ENCODE peak calls at places on chromosome 11, in four cellular contexts. J is foreskin fibroblast, G is heart left ventricle, P is mesothelial cell of epicardium. I is an unnamed sample.

GRCh38 chr11:65650547-65651338 is 12.0 kb downstream of the RELA start:
- DNase-seq in J (no peak), G (peak; percentile 28), P (no peak), I (peak; percentile 91)

GRCh38 chr11:86637976-86638375 is 34.4 kb downstream of the ME3 start:
- DNase-seq in J (no peak), G (no peak), P (no peak), I (no peak)

GRCh38 chr11:110069158-110069737 is 23.9 kb upstream of the ZC3H12C start:
- DNase-seq in J (peak; percentile 98), G (peak; percentile 78), P (no peak), I (no peak)

GRCh38 chr11:76033699-76034098 is 172.6 kb downstream of the WNT11 start:
- DNase-seq in J (no peak), G (no peak), P (no peak), I (no peak)

GRCh38 chr11:60389279-60389910 is 6.9 kb upstream of the MS4A14 start:
- DNase-seq in J (no peak), G (no peak), P (no peak), I (no peak)

GRCh38 chr11:75249704-75250103 is 9.1 kb downstream of the TPBGL start:
- DNase-seq in J (no peak), G (peak; percentile 18), P (no peak), I (peak; percentile 13)

GRCh38 chr11:64834723-64835615 is 9.5 kb downstream of the CDC42BPG start:
- DNase-seq in J (no peak), G (no peak), P (no peak), I (no peak)

GRCh38 chr11:102564110-102564509 is 33.6 kb upstream of the MMP7 start:
- DNase-seq in J (peak; percentile 77), G (no peak), P (no peak), I (no peak)

GRCh38 chr11:43515090-43515489 is 156.4 kb downstream of the TTC17 start:
- DNase-seq in J (no peak), G (no peak), P (no peak), I (no peak)

GRCh38 chr11:43269229-43269928 is 42.4 kb upstream of the API5 start:
- DNase-seq in J (no peak), G (peak; percentile 47), P (no peak), I (no peak)

GRCh38 chr11:88183233-88183632 is 8.0 kb upstream of the RAB38 start:
- DNase-seq in J (no peak), G (no peak), P (no peak), I (no peak)

GRCh38 chr11:31711137-31711536 is 100.0 kb downstream of the PAX6 start:
- DNase-seq in J (no peak), G (no peak), P (no peak), I (no peak)

GRCh38 chr11:122025757-122026156 is 90.3 kb downstream of the BLID start:
- DNase-seq in J (no peak), G (no peak), P (no peak), I (no peak)

GRCh38 chr11:120467627-120468026 is 43.9 kb upstream of the GRIK4 start:
- DNase-seq in J (no peak), G (no peak), P (no peak), I (no peak)

GRCh38 chr11:27701262-27702105 is 1.2 kb upstream of the BDNF start:
- DNase-seq in J (peak; percentile 82), G (peak; percentile 57), P (no peak), I (no peak)
- TF ChIP-seq CTCF in J (peak; percentile 25), G (peak; percentile 30), P (peak; percentile 26), I (peak; percentile 71)

DNA sequence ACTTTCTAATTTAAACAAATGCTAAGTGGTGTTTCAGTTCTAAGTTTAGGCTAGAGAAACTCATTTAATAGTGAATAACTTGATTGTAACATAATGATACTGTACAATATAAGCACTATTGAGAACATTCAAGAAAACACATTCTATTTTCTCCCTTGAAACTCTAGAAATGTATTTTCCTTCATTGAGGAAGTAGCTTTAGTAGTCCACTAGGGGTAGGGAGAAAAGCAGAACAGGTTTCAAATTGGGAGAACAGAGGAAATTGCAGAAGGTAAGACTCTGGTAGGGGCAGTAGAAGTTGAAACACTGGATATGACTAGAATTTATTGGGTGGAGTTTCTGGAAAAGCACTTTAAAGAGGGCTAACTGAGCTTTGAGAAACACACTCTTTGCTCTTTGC is 31.6 kb upstream of the MPPED2 start:
- DNase-seq in J (no peak), G (no peak), P (no peak), I (no peak)
- TF ChIP-seq CTCF in J (no peak), G (no peak), P (no peak), I (peak; percentile 16)

DNA sequence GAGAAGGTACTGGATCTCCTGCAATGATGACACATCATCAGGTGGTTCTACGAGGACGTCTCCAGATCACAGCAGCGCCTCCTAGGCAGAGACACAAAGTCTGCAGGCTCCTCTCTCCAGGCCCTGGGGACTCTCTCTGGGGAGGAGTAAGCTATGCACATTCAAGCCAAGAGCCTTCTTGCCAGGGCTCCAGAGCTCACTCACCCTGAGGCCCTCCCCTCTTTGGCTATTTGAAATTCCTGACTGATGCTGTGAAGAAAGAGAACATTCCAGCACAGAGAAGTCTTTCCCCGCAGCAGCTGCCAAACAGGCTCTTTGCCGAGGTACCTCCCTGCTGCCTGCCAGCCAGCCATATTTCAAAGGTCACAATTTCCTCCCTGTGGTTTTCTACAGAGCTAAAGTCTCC is 204.9 kb downstream of the CSNK2A3 start:
- DNase-seq in J (peak; percentile 49), G (peak; percentile 89), P (peak; percentile 64), I (no peak)
- TF ChIP-seq CTCF in J (peak; percentile 37), G (peak; percentile 51), P (no peak), I (peak; percentile 81)

DNA sequence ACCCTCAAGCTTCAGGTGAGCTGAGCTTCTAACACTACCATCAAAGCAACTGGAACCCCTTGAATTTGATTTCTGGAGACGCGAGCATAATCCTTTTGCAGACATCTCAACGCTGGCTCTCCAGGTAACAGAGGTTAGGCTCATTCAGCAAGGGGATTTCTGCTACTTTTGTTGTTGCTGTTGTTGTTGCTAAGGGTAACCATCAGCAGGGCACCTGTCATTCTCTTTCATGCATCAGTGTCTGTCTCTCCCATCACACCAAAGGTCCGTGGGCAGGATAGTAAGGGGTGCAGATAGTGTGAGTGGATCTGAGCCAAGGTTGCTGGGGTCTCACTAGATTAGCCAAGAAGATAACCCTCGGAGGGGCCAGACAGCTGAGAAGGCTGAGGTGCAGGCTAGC is 90.3 kb downstream of the TP53I11 start:
- DNase-seq in J (no peak), G (no peak), P (no peak), I (no peak)
- TF ChIP-seq CTCF in J (no peak), G (no peak), P (no peak), I (no peak)

GRCh38 chr11:3669742-3670183 is 1.4 kb downstream of the CHRNA10 start:
- DNase-seq in J (no peak), G (peak; percentile 47), P (no peak), I (no peak)
- TF ChIP-seq CTCF in J (no peak), G (no peak), P (no peak), I (no peak)

GRCh38 chr11:105312266-105312665 is 172.7 kb upstream of the CARD18 start:
- DNase-seq in J (no peak), G (no peak), P (no peak), I (no peak)
- TF ChIP-seq CTCF in J (no peak), G (no peak), P (no peak), I (no peak)

DNA sequence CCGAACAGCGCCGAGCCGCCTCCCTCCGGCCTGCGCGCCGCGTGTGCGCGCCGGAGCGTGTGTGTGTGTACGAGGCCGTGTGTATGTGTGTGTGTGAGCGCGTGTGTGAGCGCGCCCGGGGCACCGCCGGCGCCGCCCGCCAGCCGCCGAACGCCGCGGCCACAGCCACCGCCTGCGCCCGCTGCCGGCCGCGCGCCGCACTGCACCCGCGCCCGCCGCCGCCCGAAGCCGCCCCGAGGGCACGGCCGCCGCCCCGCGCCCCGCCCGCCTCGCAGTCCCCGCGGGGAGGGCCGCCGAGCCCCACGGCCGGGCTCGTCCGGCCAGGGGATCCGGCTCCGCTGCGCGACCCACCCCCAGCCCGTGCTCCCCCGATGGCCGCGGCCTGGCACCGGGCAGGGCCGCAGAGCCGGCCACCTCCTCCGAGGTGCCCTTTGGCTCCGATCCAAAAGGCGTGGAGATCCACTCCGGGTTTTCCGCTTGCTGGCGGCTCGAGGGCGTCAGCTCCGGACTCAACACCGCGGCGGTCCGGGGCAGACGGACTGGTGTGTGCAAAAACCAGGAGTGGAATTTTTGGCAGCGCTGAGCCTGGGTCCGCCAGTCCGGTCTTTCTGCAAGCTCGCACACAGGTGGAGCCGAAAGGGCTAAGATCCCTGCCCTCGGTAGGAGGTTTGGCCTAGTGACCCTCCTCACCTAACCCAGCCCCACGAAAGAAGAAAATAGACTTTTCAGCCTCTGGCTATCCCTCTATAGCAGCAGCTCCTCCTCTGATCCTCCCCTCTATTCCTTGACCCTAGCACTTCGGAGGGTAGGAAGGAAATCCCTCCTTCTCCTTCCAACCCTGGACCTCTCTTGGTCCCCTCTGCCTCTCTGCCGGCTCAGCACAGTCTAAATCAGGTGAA is at the start of gene SYT7:
- DNase-seq in J (peak; percentile 99), G (peak; percentile 97), P (peak; percentile 100), I (peak; percentile 98)
- TF ChIP-seq CTCF in J (no peak), G (peak; percentile 8), P (no peak), I (peak; percentile 43)

DNA sequence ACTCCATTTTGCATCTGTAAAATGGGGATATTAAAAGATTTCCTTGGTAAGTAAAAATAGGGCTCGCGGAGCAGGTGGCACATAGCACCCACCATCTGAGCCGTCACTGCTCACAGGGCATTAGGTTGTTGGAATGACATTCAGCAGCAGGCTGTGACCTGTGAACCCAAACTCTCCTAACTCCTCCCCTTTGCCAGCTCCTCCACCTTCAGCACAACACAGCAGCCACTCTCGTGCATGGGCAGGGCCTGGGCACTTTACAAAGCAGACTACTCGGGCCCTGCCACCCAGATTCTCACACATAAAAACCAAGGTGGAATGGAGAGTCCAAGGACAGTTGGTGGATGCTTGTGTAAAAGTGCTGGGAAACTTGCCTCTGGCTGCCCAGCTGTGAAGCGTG is 77.2 kb downstream of the FLI1 start:
- DNase-seq in J (no peak), G (no peak), P (no peak), I (no peak)
- TF ChIP-seq CTCF in J (no peak), G (no peak), P (no peak), I (no peak)